ENCODE peak calls at places on chromosomes 1 and 21, in ten cellular contexts. K, W, M, U, Q, Z, O, F, I and A are unnamed samples.

GRCh38 chr1:234997201-234998173 is 131.2 kb downstream of the TOMM20 start:
- DNase-seq in K (peak), W (peak), M (peak), U (peak), Q (no peak), Z (peak), O (peak), F (peak), I (peak), A (peak)

GRCh38 chr21:17688912-17689874 is 76.5 kb upstream of the BTG3 start:
- DNase-seq in K (peak), W (peak), M (no peak), U (peak), Q (peak), Z (peak), O (peak), F (no peak), I (peak), A (no peak)

GRCh38 chr1:5986018-5986417 is 6.2 kb downstream of the NPHP4 start:
- DNase-seq in K (no peak), W (no peak), M (no peak), U (no peak), Q (no peak), Z (no peak), O (no peak), F (no peak), I (no peak), A (no peak)

GRCh38 chr1:4650981-4651380 is 3.4 kb upstream of the AJAP1 start:
- DNase-seq in K (no peak), W (no peak), M (no peak), U (no peak), Q (no peak), Z (no peak), O (no peak), F (no peak), I (no peak), A (no peak)

GRCh38 chr21:34009193-34009592 is 64.2 kb upstream of the MRPS6 start:
- DNase-seq in K (no peak), W (no peak), M (no peak), U (no peak), Q (no peak), Z (no peak), O (no peak), F (no peak), I (no peak), A (no peak)

GRCh38 chr1:156126701-156127534 is 12.4 kb downstream of the LMNA start:
- DNase-seq in K (peak), W (peak), M (no peak), U (peak), Q (no peak), Z (peak), O (no peak), F (peak), I (no peak), A (peak)

GRCh38 chr1:3372317-3372716 is 82.1 kb upstream of the ARHGEF16 start:
- DNase-seq in K (no peak), W (no peak), M (no peak), U (no peak), Q (no peak), Z (no peak), O (no peak), F (no peak), I (no peak), A (no peak)

GRCh38 chr1:75472971-75473603 is 137.8 kb downstream of the SLC44A5 start:
- DNase-seq in K (no peak), W (no peak), M (no peak), U (no peak), Q (no peak), Z (no peak), O (no peak), F (no peak), I (no peak), A (no peak)

GRCh38 chr1:11178021-11179015 is 10.8 kb upstream of the ANGPTL7 start:
- DNase-seq in K (peak), W (no peak), M (peak), U (no peak), Q (no peak), Z (no peak), O (peak), F (no peak), I (no peak), A (no peak)

GRCh38 chr1:87284456-87285240 is 44.0 kb upstream of the LMO4 start:
- DNase-seq in K (peak), W (no peak), M (no peak), U (no peak), Q (peak), Z (no peak), O (no peak), F (no peak), I (no peak), A (no peak)

GRCh38 chr1:162161921-162162550 is 92.5 kb downstream of the NOS1AP start:
- DNase-seq in K (no peak), W (no peak), M (no peak), U (no peak), Q (no peak), Z (no peak), O (no peak), F (no peak), I (no peak), A (no peak)

GRCh38 chr1:19374926-19375325 is 62.8 kb downstream of the SLC66A1 start:
- DNase-seq in K (no peak), W (no peak), M (no peak), U (no peak), Q (no peak), Z (no peak), O (no peak), F (no peak), I (no peak), A (no peak)

GRCh38 chr1:162193815-162194214 is 124.3 kb downstream of the NOS1AP start:
- DNase-seq in K (no peak), W (no peak), M (no peak), U (no peak), Q (no peak), Z (no peak), O (no peak), F (no peak), I (no peak), A (no peak)

GRCh38 chr1:153355445-153356071 is 2.1 kb upstream of the S100A9 start:
- DNase-seq in K (peak), W (peak), M (peak), U (no peak), Q (peak), Z (peak), O (peak), F (no peak), I (no peak), A (no peak)

GRCh38 chr1:54558434-54559030 is 10.5 kb downstream of the ACOT11 start:
- DNase-seq in K (no peak), W (no peak), M (no peak), U (peak), Q (no peak), Z (no peak), O (peak), F (no peak), I (no peak), A (no peak)

GRCh38 chr1:112743174-112744018 is 28.3 kb upstream of the PPM1J start:
- DNase-seq in K (peak), W (no peak), M (no peak), U (no peak), Q (no peak), Z (peak), O (no peak), F (no peak), I (no peak), A (no peak)

GRCh38 chr1:112748396-112748795 is 33.3 kb upstream of the PPM1J start:
- DNase-seq in K (no peak), W (no peak), M (no peak), U (no peak), Q (no peak), Z (no peak), O (no peak), F (no peak), I (no peak), A (no peak)

GRCh38 chr1:112744019-112744578 is 29.0 kb upstream of the PPM1J start:
- DNase-seq in K (peak), W (no peak), M (peak), U (no peak), Q (no peak), Z (peak), O (peak), F (no peak), I (no peak), A (no peak)
- TF ChIP-seq CTCF in K (peak), W (peak), M (peak), U (no peak), Q (no peak), Z (peak), O (peak), F (peak), I (peak), A (peak)

GRCh38 chr1:52637946-52638345 is 5.0 kb downstream of the SHISAL2A start:
- DNase-seq in K (no peak), W (no peak), M (peak), U (no peak), Q (no peak), Z (no peak), O (no peak), F (no peak), I (no peak), A (no peak)
- H3K4me3 ChIP-seq in K (no peak), W (no peak), M (no peak), U (no peak), Q (no peak), Z (no peak), O (no peak), F (no peak), I (no peak), A (no peak)

DNA sequence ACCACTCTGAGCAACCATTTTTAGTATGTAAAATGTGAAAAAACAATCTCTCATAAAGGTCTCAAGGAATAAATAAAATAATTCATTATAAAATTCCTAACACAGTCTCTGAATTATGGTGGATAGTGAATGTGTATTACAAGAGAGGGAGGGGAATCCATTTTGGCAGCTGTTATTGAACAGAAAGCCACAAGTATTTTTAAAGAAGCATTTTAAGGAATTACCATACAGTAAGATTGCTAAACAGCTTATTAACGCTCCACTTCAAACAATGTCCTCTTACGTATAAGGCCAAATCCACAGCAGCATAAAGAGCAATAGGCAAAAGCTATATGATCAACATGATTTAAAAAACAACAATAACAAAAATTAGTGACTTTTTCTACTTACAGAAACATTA is 18.4 kb downstream of the PIGK start:
- DNase-seq in K (no peak), W (no peak), M (no peak), U (no peak), Q (no peak), Z (no peak), O (no peak), F (no peak), I (peak), A (no peak)
- TF ChIP-seq CTCF in K (no peak), W (no peak), M (no peak), U (no peak), Q (no peak), Z (no peak), O (no peak), F (no peak), I (no peak), A (no peak)

DNA sequence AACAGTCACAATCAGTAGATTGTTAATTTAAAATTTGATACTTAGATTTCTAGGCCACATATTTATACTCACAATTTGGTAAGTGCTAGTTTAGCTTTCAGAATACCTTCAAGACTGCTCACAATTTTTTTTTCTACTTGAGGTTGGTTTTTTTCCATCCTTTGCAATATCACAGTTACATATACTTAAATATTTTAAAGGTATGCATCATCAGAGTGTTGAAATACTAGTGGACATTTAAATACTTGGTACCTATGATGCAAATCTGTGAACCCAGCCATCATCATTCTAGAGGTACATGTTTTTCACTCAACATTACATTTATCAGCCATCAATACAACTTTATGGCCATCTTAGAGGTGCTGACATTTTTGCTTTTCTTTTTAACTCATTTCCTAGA is 6.2 kb upstream of the LRRC40 start:
- DNase-seq in K (peak), W (no peak), M (no peak), U (no peak), Q (no peak), Z (no peak), O (no peak), F (no peak), I (no peak), A (no peak)
- H3K4me3 ChIP-seq in K (no peak), W (no peak), M (no peak), U (no peak), Q (no peak), Z (no peak), O (no peak), F (no peak), I (no peak), A (no peak)